ENCODE peak calls at places on chromosomes 6 and 20, in six cellular contexts. Z is OCI-LY7, R is spleen, P is left lung, M is MM.1S, Q is psoas muscle. S is an unnamed sample.

GRCh38 chr6:160252073-160252809 is 6.4 kb downstream of the SLC22A2 start:
- DNase-seq in Z (no peak), R (no peak), P (no peak), M (no peak), Q (no peak), S (no peak)

GRCh38 chr6:150766201-150766997 is 99.1 kb upstream of the MTHFD1L start:
- DNase-seq in Z (no peak), R (no peak), P (no peak), M (no peak), Q (peak; percentile 47), S (no peak)

GRCh38 chr6:166221636-166222035 is 54.0 kb upstream of the TBXT start:
- DNase-seq in Z (peak; percentile 59), R (no peak), P (no peak), M (no peak), Q (no peak), S (no peak)

GRCh38 chr6:88869263-88870023 is 94.0 kb downstream of the RNGTT start:
- DNase-seq in Z (no peak), R (no peak), P (no peak), M (no peak), Q (no peak), S (no peak)

GRCh38 chr6:56683882-56684281 is 41.2 kb upstream of the DST start:
- DNase-seq in Z (no peak), R (no peak), P (no peak), M (no peak), Q (no peak), S (peak; percentile 34)

GRCh38 chr20:2303693-2304092 is 7.9 kb downstream of the TGM3 start:
- DNase-seq in Z (no peak), R (no peak), P (no peak), M (no peak), Q (no peak), S (no peak)

GRCh38 chr6:169406794-169407193 is 153.1 kb upstream of the THBS2 start:
- DNase-seq in Z (no peak), R (no peak), P (no peak), M (no peak), Q (no peak), S (no peak)

GRCh38 chr20:21707999-21708737 is 2.7 kb downstream of the PAX1 start:
- DNase-seq in Z (no peak), R (no peak), P (peak; percentile 46), M (no peak), Q (no peak), S (no peak)

GRCh38 chr6:3231213-3232016 is 4.0 kb upstream of the TUBB2B start:
- DNase-seq in Z (no peak), R (no peak), P (no peak), M (no peak), Q (peak; percentile 70), S (no peak)

GRCh38 chr6:142735182-142735581 is 209.8 kb downstream of the HIVEP2 start:
- DNase-seq in Z (no peak), R (no peak), P (no peak), M (no peak), Q (no peak), S (no peak)

DNA sequence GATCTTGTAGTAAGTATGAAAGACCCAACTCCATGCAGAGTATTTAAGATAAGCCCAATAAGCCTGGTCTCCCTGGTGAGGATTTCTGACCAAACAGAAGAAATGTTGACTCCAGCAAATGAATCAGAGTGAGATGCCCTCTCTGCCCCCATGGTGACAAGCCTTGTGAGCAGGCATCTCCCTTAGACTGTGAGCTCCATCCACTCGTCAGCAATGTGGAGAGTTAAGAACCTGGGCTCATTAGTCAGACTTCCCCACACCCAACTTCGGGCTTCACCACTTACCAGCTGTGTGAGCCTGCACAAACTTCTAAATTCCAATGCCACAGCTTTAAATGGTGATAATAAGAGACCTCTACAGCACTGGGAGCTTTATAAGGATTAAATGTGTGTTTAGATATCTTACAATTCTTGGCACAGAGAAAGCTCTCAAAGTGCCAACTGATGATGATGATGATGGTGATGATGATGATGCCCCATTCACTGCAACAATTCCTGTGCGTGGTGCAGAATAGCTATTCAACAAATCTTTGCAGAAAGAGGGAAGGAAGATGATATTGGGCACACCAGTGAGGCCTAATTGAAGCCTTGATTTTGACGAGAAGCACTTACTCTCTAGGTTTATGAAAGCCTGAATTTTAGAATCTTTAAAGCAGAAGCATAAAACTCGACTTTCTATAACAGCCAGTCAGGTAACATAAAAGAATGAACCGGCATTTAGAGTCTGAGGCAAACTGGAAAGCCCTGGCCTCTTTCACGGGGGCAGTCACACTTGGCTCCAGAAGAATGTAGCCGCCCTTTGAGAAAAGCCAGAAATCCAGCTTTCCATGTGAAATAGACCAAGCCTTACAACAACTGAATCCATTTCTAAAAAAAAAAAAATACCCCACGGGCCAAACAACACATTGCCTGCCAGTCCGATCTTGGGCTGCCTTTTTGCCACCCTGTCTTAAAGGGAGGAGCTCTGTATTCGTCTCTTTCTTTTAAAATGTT is 253.2 kb upstream of the TAB2 start:
- DNase-seq in Z (no peak), R (no peak), P (no peak), M (no peak), Q (no peak), S (no peak)
- H3K4me1 ChIP-seq in Z (peaks cover 26% of the 10 kb centered on the region), R (peaks cover 36% of the 10 kb centered on the region), P (peaks cover 7% of the 10 kb centered on the region), M (no peaks in the 10 kb centered on the region), Q (no peaks in the 10 kb centered on the region), S (peaks cover 59% of the 10 kb centered on the region)

GRCh38 chr20:5654557-5654956 is 95.6 kb upstream of the SHLD1 start:
- DNase-seq in Z (no peak), R (no peak), P (no peak), M (no peak), Q (no peak), S (no peak)
- H3K4me1 ChIP-seq in Z (peaks cover 95% of the 10 kb centered on the region), R (peaks cover 28% of the 10 kb centered on the region), P (peaks cover 28% of the 10 kb centered on the region), M (peaks cover 4% of the 10 kb centered on the region), Q (peaks cover 10% of the 10 kb centered on the region), S (peaks cover 29% of the 10 kb centered on the region)

DNA sequence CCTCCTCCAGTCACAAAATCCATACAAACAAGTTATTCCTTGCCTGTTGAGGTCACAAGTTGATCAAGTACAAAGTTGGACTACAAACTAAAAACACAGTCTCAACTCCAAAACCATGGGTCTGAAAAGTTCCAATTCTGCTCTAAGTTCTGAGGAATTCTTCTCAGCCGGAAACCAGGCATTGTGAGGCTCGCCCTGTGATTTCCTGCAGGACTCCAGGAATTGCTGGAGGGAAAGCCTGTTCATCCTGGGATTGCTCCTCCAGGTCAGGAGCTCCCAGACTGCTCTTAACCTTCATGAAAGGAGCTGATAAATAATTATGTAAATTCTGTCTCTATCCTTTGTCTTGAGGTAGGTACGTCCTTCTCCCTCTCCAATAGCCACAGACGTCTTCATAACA is 8.5 kb downstream of the TRAM2 start:
- DNase-seq in Z (no peak), R (no peak), P (no peak), M (no peak), Q (no peak), S (no peak)
- H3K4me1 ChIP-seq in Z (peaks cover 74% of the 10 kb centered on the region), R (peaks cover 11% of the 10 kb centered on the region), P (peaks cover 30% of the 10 kb centered on the region), M (peaks cover 93% of the 10 kb centered on the region), Q (peaks cover 40% of the 10 kb centered on the region), S (peaks cover 97% of the 10 kb centered on the region)

DNA sequence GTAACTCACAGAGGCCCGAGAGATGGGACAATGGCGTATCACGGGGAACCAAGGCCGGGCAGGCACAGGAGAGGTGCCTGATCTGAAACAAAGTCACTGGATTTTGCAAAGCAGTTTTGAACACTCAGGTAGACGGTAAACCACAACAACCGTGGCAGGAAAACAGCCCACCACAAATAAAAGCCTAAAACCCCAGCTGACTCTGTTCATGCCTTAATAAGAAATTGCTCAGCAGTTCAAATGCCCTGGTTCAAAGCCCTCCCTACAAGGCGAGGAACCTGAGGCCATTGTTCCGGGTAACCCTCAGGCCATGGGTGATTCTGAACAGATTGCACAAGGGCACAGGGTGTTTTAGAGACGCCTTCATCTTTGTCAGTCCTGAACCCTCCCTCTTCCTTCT is 114.2 kb downstream of the MAP3K7 start:
- DNase-seq in Z (no peak), R (no peak), P (no peak), M (peak; percentile 10), Q (no peak), S (no peak)
- H3K4me1 ChIP-seq in Z (peaks cover 18% of the 10 kb centered on the region), R (no peaks in the 10 kb centered on the region), P (no peaks in the 10 kb centered on the region), M (peaks cover 52% of the 10 kb centered on the region), Q (peaks cover 7% of the 10 kb centered on the region), S (no peaks in the 10 kb centered on the region)

GRCh38 chr6:43277083-43277642 is 20.9 kb upstream of the SLC22A7 start:
- DNase-seq in Z (no peak), R (no peak), P (no peak), M (no peak), Q (no peak), S (no peak)
- H3K4me1 ChIP-seq in Z (no peaks in the 10 kb centered on the region), R (peaks cover 4% of the 10 kb centered on the region), P (no peaks in the 10 kb centered on the region), M (no peaks in the 10 kb centered on the region), Q (no peaks in the 10 kb centered on the region), S (peaks cover 14% of the 10 kb centered on the region)

S was measured in thoracic aorta.